ENCODE peak calls at places on chromosomes 7 and 10, in eight cellular contexts. Q is SJSA1, Z is left lobe of liver, R is activated gamma-delta T cell treated with Interleukin-2 at 50 U/mL for 16 hours, J is HEK293T, B is anterior cingulate cortex, F is NCI-H526 treated with DMSO at 0.1 percent for 48 hours, E is K562. O is an unnamed sample.

GRCh38 chr7:151251926-151252835 is 3.7 kb upstream of the SMARCD3 start:
- DNase-seq in Q (peak), F (peak), R (no peak), J (peak), B (peak), E (peak), Z (no peak), O (peak)

GRCh38 chr10:132869621-132870020 is 72.7 kb downstream of the CFAP46 start:
- DNase-seq in B (no peak), F (no peak), E (no peak), Z (peak), J (no peak), Q (peak), R (peak), O (no peak)

GRCh38 chr7:20217193-20217948 is at the start of gene MACC1:
- DNase-seq in E (peak), R (peak), F (peak), Z (no peak), J (no peak), Q (no peak), B (no peak), O (no peak)

GRCh38 chr7:45661302-45661995 is 87.3 kb downstream of the ADCY1 start:
- DNase-seq in Q (peak), F (no peak), Z (peak), R (no peak), B (no peak), E (no peak), J (no peak), O (no peak)

GRCh38 chr10:33311640-33312039 is 22.8 kb downstream of the NRP1 start:
- DNase-seq in Q (no peak), B (no peak), F (no peak), E (no peak), J (no peak), Z (no peak), R (no peak), O (no peak)

GRCh38 chr7:40536406-40536805 is 401.6 kb downstream of the SUGCT start:
- DNase-seq in E (no peak), F (no peak), Q (no peak), B (no peak), Z (no peak), J (no peak), R (no peak), O (no peak)

GRCh38 chr10:77156406-77156879 is 481.2 kb downstream of the KCNMA1 start:
- DNase-seq in Q (no peak), E (no peak), R (no peak), J (no peak), F (no peak), Z (no peak), B (no peak), O (no peak)

GRCh38 chr7:143929224-143929920 is 5.7 kb upstream of the OR2F2 start:
- DNase-seq in F (no peak), R (no peak), J (no peak), Z (no peak), Q (no peak), B (no peak), E (no peak), O (no peak)

GRCh38 chr7:76326646-76327233 is 24.3 kb downstream of the HSPB1 start:
- DNase-seq in R (no peak), E (no peak), Q (no peak), F (no peak), J (no peak), Z (no peak), B (no peak), O (no peak)

GRCh38 chr7:153943428-153944370 is 108.5 kb upstream of the DPP6 start:
- DNase-seq in E (no peak), R (no peak), Q (no peak), F (peak), J (no peak), Z (no peak), B (peak), O (no peak)

GRCh38 chr10:102434251-102434913 is 2.0 kb upstream of the CUEDC2 start:
- DNase-seq in Q (no peak), R (no peak), J (no peak), Z (no peak), B (no peak), F (no peak), E (no peak), O (no peak)

GRCh38 chr10:29110172-29110571 is 178.7 kb upstream of the LYZL1 start:
- DNase-seq in F (no peak), Z (no peak), R (no peak), E (no peak), Q (no peak), B (no peak), J (no peak), O (no peak)